ENCODE peak calls at places on chromosomes 11 and 22, in ten cellular contexts. Z is anterior cingulate cortex; R is left ventricle myocardium inferior; Y is ELR; I is activated CD4-positive, alpha-beta T cell treated with anti-CD3 and anti-CD28 coated beads for 48 hours; O is amniotic stem cell; F is hepatic stellate cell; N is lower leg skin; T is AG20443; D is lung microvascular endothelial cell. G is an unnamed sample.

GRCh38 chr22:31448382-31448781 is 41.3 kb downstream of the EIF4ENIF1 start:
- DNase-seq in R (no peak), D (no peak), O (no peak), F (no peak), N (no peak), Z (no peak), T (no peak), Y (no peak), I (no peak), G (no peak)

GRCh38 chr11:57458410-57459111 is 1.8 kb upstream of the RTN4RL2 start:
- DNase-seq in D (no peak), Y (peak), R (peak), F (peak), I (peak), T (peak), N (no peak), O (no peak), Z (no peak), G (no peak)

GRCh38 chr22:41830174-41830573 is 2.7 kb upstream of the SREBF2 start:
- DNase-seq in Y (peak), T (no peak), Z (no peak), D (no peak), R (no peak), F (no peak), I (peak), O (no peak), N (no peak), G (no peak)

GRCh38 chr11:19173964-19174638 is 27.7 kb downstream of the CSRP3 start:
- DNase-seq in R (no peak), D (no peak), Z (no peak), Y (no peak), O (no peak), T (no peak), I (no peak), F (no peak), N (no peak), G (no peak)

GRCh38 chr11:73288873-73289707 is 17.0 kb downstream of the P2RY6 start:
- DNase-seq in T (peak), Y (peak), D (peak), Z (peak), R (peak), F (peak), O (peak), I (peak), N (peak), G (peak)

GRCh38 chr11:113404859-113405430 is 17.4 kb downstream of the ANKK1 start:
- DNase-seq in D (no peak), N (no peak), I (no peak), O (no peak), R (no peak), F (no peak), T (no peak), Y (no peak), Z (no peak), G (no peak)

GRCh38 chr11:64687641-64688533 is 35.1 kb downstream of the NRXN2 start:
- DNase-seq in O (no peak), I (no peak), T (no peak), F (no peak), R (no peak), D (no peak), Z (no peak), N (no peak), Y (no peak), G (no peak)

GRCh38 chr22:26033586-26033985 is 135.7 kb upstream of the SEZ6L start:
- DNase-seq in Z (no peak), D (no peak), R (no peak), F (no peak), Y (no peak), N (no peak), I (no peak), O (no peak), T (no peak), G (no peak)

GRCh38 chr11:69367211-69367964 is 73.4 kb downstream of the MYEOV start:
- DNase-seq in F (no peak), N (no peak), T (no peak), Z (no peak), I (peak), D (peak), O (no peak), Y (no peak), R (no peak), G (no peak)

GRCh38 chr11:27291954-27292641 is 70.9 kb downstream of the CCDC34 start:
- DNase-seq in Y (peak), D (peak), F (no peak), Z (no peak), T (no peak), I (no peak), R (no peak), N (no peak), O (no peak), G (no peak)

GRCh38 chr11:6530848-6531247 is 33.8 kb downstream of the DNHD1 start:
- DNase-seq in N (no peak), Z (no peak), T (no peak), D (no peak), F (no peak), I (no peak), Y (peak), R (no peak), O (no peak), G (no peak)

GRCh38 chr11:71165771-71166170 is 86.6 kb downstream of the SHANK2 start:
- DNase-seq in Z (no peak), N (no peak), F (no peak), T (no peak), D (no peak), I (no peak), R (no peak), Y (no peak), O (no peak), G (no peak)

GRCh38 chr11:47516984-47517853 is 35.7 kb downstream of the CELF1 start:
- DNase-seq in R (no peak), Z (no peak), O (no peak), N (no peak), D (no peak), F (no peak), I (no peak), Y (no peak), T (no peak), G (no peak)

GRCh38 chr11:68889948-68890446 is 13.6 kb downstream of the MRPL21 start:
- DNase-seq in Y (peak), D (no peak), N (no peak), I (no peak), T (peak), Z (no peak), R (peak), O (no peak), F (peak), G (peak)

GRCh38 chr22:20792221-20792965 is 18.5 kb downstream of the SERPIND1 start:
- DNase-seq in Z (no peak), N (no peak), R (no peak), F (no peak), Y (no peak), T (no peak), O (no peak), I (no peak), D (no peak), G (no peak)

GRCh38 chr22:32083814-32084213 is 40.8 kb downstream of the SLC5A1 start:
- DNase-seq in Z (no peak), F (no peak), T (no peak), R (no peak), Y (no peak), O (no peak), D (no peak), I (no peak), N (no peak), G (no peak)

GRCh38 chr11:83042966-83043711 is 28.6 kb downstream of the RAB30 start:
- DNase-seq in I (no peak), N (no peak), Y (peak), F (no peak), D (no peak), Z (no peak), O (no peak), T (peak), R (no peak), G (peak)

GRCh38 chr11:22539851-22540376 is 85.7 kb downstream of the FANCF start:
- DNase-seq in Z (no peak), I (no peak), O (peak), F (no peak), T (peak), N (no peak), Y (peak), D (peak), R (no peak), G (no peak)

GRCh38 chr11:23263466-23263865 is 403.2 kb upstream of the CCDC179 start:
- DNase-seq in N (no peak), I (no peak), T (no peak), Y (no peak), F (no peak), O (no peak), Z (no peak), R (no peak), D (no peak), G (no peak)

GRCh38 chr11:111469200-111469599 is 43.0 kb downstream of the BTG4 start:
- DNase-seq in T (no peak), Y (no peak), Z (no peak), F (no peak), O (peak), R (no peak), D (no peak), N (no peak), I (no peak), G (no peak)

GRCh38 chr11:3950996-3951662 is 95.7 kb downstream of the STIM1 start:
- DNase-seq in D (peak), O (no peak), I (no peak), F (peak), N (no peak), R (no peak), Z (no peak), T (peak), Y (no peak), G (peak)

GRCh38 chr11:73189315-73189714 is 28.8 kb upstream of the P2RY2 start:
- DNase-seq in N (no peak), O (no peak), D (no peak), R (no peak), F (no peak), Z (no peak), Y (no peak), T (no peak), I (no peak), G (no peak)

GRCh38 chr11:132158091-132158490 is 787.7 kb downstream of the NTM start:
- DNase-seq in R (no peak), O (no peak), T (peak), N (no peak), I (no peak), Z (no peak), Y (peak), F (peak), D (peak), G (peak)

GRCh38 chr11:72238040-72238450 is 5.9 kb downstream of the PHOX2A start:
- DNase-seq in D (peak), Z (peak), R (no peak), Y (peak), O (no peak), I (peak), N (no peak), T (peak), F (peak), G (peak)

GRCh38 chr11:78860720-78861422 is 286.2 kb upstream of the NARS2 start:
- DNase-seq in I (peak), T (peak), F (peak), Z (no peak), R (no peak), O (no peak), N (no peak), Y (peak), D (peak), G (no peak)

GRCh38 chr22:46027219-46028068 is 50.5 kb upstream of the WNT7B start:
- DNase-seq in R (peak), T (peak), D (no peak), Y (peak), F (no peak), N (no peak), Z (peak), I (no peak), O (no peak), G (no peak)

GRCh38 chr11:68354181-68354872 is 41.9 kb downstream of the LRP5 start:
- DNase-seq in D (peak), I (no peak), N (peak), Z (no peak), O (peak), T (peak), F (no peak), R (peak), Y (peak), G (peak)

GRCh38 chr22:37282385-37282677 is at the start of gene CYTH4:
- DNase-seq in D (peak), Z (no peak), O (no peak), F (no peak), T (no peak), N (peak), Y (peak), I (peak), R (peak), G (no peak)

GRCh38 chr11:129611661-129612566 is 203.7 kb upstream of the TMEM45B start:
- DNase-seq in Y (no peak), I (no peak), F (no peak), Z (no peak), N (no peak), D (no peak), T (no peak), R (no peak), O (no peak), G (no peak)

GRCh38 chr22:36569999-36570398 is 41.0 kb upstream of the EIF3D start:
- DNase-seq in D (peak), N (no peak), I (no peak), O (no peak), T (peak), Y (peak), F (peak), Z (no peak), R (no peak), G (no peak)

GRCh38 chr22:49317369-49317768 is 510.3 kb downstream of the BRD1 start:
- DNase-seq in F (no peak), Z (no peak), O (no peak), D (no peak), R (no peak), N (no peak), T (no peak), I (no peak), Y (no peak), G (no peak)

GRCh38 chr11:67289226-67289650 is at the start of gene ANKRD13D:
- DNase-seq in I (no peak), O (peak), Z (no peak), D (no peak), Y (no peak), T (peak), F (no peak), N (no peak), R (no peak), G (no peak)

GRCh38 chr11:20126724-20127123 is 33.6 kb downstream of the DBX1 start:
- DNase-seq in R (no peak), I (no peak), Z (no peak), N (no peak), O (no peak), D (no peak), T (no peak), F (no peak), Y (no peak), G (no peak)

G was measured in HFFc6.